ENCODE peak calls at places on chromosomes 16 and 17, in eight cellular contexts. N, Z, G, F, H, S, X and T are unnamed samples.
A peak's percentile ranks its signal among the peaks of the same experiment; 100 is the strongest.

GRCh38 chr16:69481901-69482341 is 57.5 kb downstream of the CYB5B start:
- DNase-seq in N (peak; percentile 82), Z (peak; percentile 68), G (no peak), F (peak; percentile 47), H (peak; percentile 87), S (no peak), X (peak; percentile 93), T (no peak)

GRCh38 chr17:3004925-3005324 is 58.5 kb downstream of the OR1D5 start:
- DNase-seq in N (peak; percentile 53), Z (no peak), G (no peak), F (no peak), H (peak; percentile 63), S (no peak), X (no peak), T (no peak)

GRCh38 chr16:55495616-55496289 is 13.1 kb upstream of the LPCAT2 start:
- DNase-seq in N (peak; percentile 64), Z (peak; percentile 77), G (no peak), F (peak; percentile 43), H (no peak), S (no peak), X (no peak), T (no peak)

GRCh38 chr17:76682306-76682705 is 28.5 kb downstream of the MXRA7 start:
- DNase-seq in N (no peak), Z (no peak), G (no peak), F (no peak), H (no peak), S (no peak), X (no peak), T (no peak)

GRCh38 chr17:28575126-28575795 is 1.4 kb downstream of the ALDOC start:
- DNase-seq in N (no peak), Z (no peak), G (no peak), F (peak; percentile 15), H (no peak), S (no peak), X (no peak), T (no peak)

GRCh38 chr16:77732241-77732946 is 10.1 kb downstream of the NUDT7 start:
- DNase-seq in N (no peak), Z (peak; percentile 55), G (no peak), F (no peak), H (no peak), S (no peak), X (no peak), T (no peak)

GRCh38 chr17:11944587-11944986 is 52.7 kb downstream of the ZNF18 start:
- DNase-seq in N (no peak), Z (peak; percentile 84), G (no peak), F (no peak), H (no peak), S (no peak), X (no peak), T (no peak)

GRCh38 chr16:721765-722481 is 977 bp downstream of the ANTKMT start:
- DNase-seq in N (no peak), Z (no peak), G (no peak), F (no peak), H (no peak), S (no peak), X (no peak), T (no peak)

GRCh38 chr16:55933038-55933437 is 57.9 kb upstream of the CES5A start:
- DNase-seq in N (no peak), Z (no peak), G (no peak), F (no peak), H (no peak), S (no peak), X (no peak), T (no peak)

GRCh38 chr16:24536671-24537070 is 2.7 kb upstream of the RBBP6 start:
- DNase-seq in N (no peak), Z (no peak), G (no peak), F (no peak), H (no peak), S (no peak), X (no peak), T (no peak)

DNA sequence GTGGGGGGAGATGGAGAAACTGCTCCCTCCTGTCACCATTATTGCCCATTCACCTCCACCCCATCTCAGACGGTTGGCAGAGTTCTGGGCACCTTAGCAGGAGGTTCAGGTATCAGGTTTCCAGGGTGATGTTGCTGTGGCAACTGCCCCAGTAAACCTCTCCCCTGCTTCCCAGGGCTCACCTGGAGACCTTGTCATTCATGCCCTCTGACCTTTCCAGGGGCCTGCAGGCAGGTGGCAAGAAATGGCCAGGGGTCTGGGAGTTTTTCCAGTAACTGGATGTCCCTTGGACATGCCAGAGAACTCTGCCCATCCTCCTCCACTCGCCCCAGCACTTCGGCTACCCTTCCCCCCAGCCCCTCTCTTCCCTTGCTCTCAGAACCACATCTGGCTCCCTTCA is 8.4 kb downstream of the MLLT6 start:
- DNase-seq in N (no peak), Z (no peak), G (no peak), F (peak; percentile 47), H (no peak), S (no peak), X (no peak), T (no peak)
- H3K36me3 ChIP-seq in N (peaks cover 20% of the 10 kb centered on the region), Z (no peaks in the 10 kb centered on the region), G (no peaks in the 10 kb centered on the region), F (no peaks in the 10 kb centered on the region), H (peaks cover 93% of the 10 kb centered on the region), S (peaks cover 17% of the 10 kb centered on the region), X (peaks cover 66% of the 10 kb centered on the region), T (peaks cover 38% of the 10 kb centered on the region)

GRCh38 chr17:74803971-74804370 is 27.8 kb upstream of the NAT9 start:
- DNase-seq in N (no peak), Z (no peak), G (no peak), F (no peak), H (no peak), S (no peak), X (no peak), T (no peak)
- H3K36me3 ChIP-seq in N (no peaks in the 10 kb centered on the region), Z (no peaks in the 10 kb centered on the region), G (no peaks in the 10 kb centered on the region), F (no peaks in the 10 kb centered on the region), H (peaks cover 72% of the 10 kb centered on the region), S (peaks cover 82% of the 10 kb centered on the region), X (peaks cover 5% of the 10 kb centered on the region), T (no peaks in the 10 kb centered on the region)

GRCh38 chr16:27486344-27486743 is 63.4 kb downstream of the GTF3C1 start:
- DNase-seq in N (no peak), Z (no peak), G (no peak), F (no peak), H (no peak), S (no peak), X (no peak), T (no peak)

GRCh38 chr16:27489421-27489820 is 60.3 kb downstream of the GTF3C1 start:
- DNase-seq in N (no peak), Z (no peak), G (no peak), F (no peak), H (no peak), S (no peak), X (no peak), T (no peak)

GRCh38 chr16:27485126-27485525 is 64.6 kb downstream of the GTF3C1 start:
- DNase-seq in N (no peak), Z (no peak), G (no peak), F (no peak), H (no peak), S (no peak), X (no peak), T (no peak)

GRCh38 chr16:27485811-27486210 is 63.9 kb downstream of the GTF3C1 start:
- DNase-seq in N (no peak), Z (no peak), G (no peak), F (no peak), H (no peak), S (no peak), X (no peak), T (no peak)

GRCh38 chr16:27486760-27487159 is 63.0 kb downstream of the GTF3C1 start:
- DNase-seq in N (no peak), Z (no peak), G (no peak), F (no peak), H (no peak), S (no peak), X (no peak), T (no peak)
- H3K36me3 ChIP-seq in N (peaks cover 67% of the 10 kb centered on the region), Z (peaks cover 38% of the 10 kb centered on the region), G (peaks cover 3% of the 10 kb centered on the region), F (peaks cover 30% of the 10 kb centered on the region), H (peaks cover 100% of the 10 kb centered on the region), S (peaks cover 99% of the 10 kb centered on the region), X (peaks cover 88% of the 10 kb centered on the region), T (peaks cover 8% of the 10 kb centered on the region)

GRCh38 chr17:63830278-63830677 is 2.8 kb upstream of the FTSJ3 start:
- DNase-seq in N (no peak), Z (no peak), G (no peak), F (no peak), H (no peak), S (no peak), X (no peak), T (no peak)
- H3K36me3 ChIP-seq in N (peaks cover 28% of the 10 kb centered on the region), Z (peaks cover 39% of the 10 kb centered on the region), G (peaks cover 7% of the 10 kb centered on the region), F (peaks cover 50% of the 10 kb centered on the region), H (peaks cover 73% of the 10 kb centered on the region), S (peaks cover 84% of the 10 kb centered on the region), X (peaks cover 63% of the 10 kb centered on the region), T (peaks cover 18% of the 10 kb centered on the region)

GRCh38 chr17:59698143-59698542 is 9.1 kb downstream of the PTRH2 start:
- DNase-seq in N (no peak), Z (no peak), G (no peak), F (no peak), H (no peak), S (no peak), X (no peak), T (no peak)
- H3K36me3 ChIP-seq in N (peaks cover 31% of the 10 kb centered on the region), Z (peaks cover 46% of the 10 kb centered on the region), G (peaks cover 31% of the 10 kb centered on the region), F (peaks cover 34% of the 10 kb centered on the region), H (peaks cover 73% of the 10 kb centered on the region), S (peaks cover 94% of the 10 kb centered on the region), X (peaks cover 45% of the 10 kb centered on the region), T (peaks cover 8% of the 10 kb centered on the region)

GRCh38 chr17:40025991-40026815 is 11.0 kb downstream of the CSF3 start:
- DNase-seq in N (no peak), Z (peak; percentile 90), G (no peak), F (no peak), H (no peak), S (no peak), X (no peak), T (peak; percentile 59)

GRCh38 chr17:40023590-40024292 is 8.5 kb downstream of the CSF3 start:
- DNase-seq in N (peak; percentile 81), Z (no peak), G (no peak), F (no peak), H (peak; percentile 83), S (no peak), X (no peak), T (no peak)

GRCh38 chr17:40022961-40023541 is 7.8 kb downstream of the CSF3 start:
- DNase-seq in N (no peak), Z (no peak), G (no peak), F (no peak), H (peak; percentile 79), S (no peak), X (no peak), T (no peak)

GRCh38 chr17:40025559-40025958 is 10.3 kb downstream of the CSF3 start:
- DNase-seq in N (no peak), Z (no peak), G (no peak), F (no peak), H (no peak), S (no peak), X (no peak), T (no peak)

DNA sequence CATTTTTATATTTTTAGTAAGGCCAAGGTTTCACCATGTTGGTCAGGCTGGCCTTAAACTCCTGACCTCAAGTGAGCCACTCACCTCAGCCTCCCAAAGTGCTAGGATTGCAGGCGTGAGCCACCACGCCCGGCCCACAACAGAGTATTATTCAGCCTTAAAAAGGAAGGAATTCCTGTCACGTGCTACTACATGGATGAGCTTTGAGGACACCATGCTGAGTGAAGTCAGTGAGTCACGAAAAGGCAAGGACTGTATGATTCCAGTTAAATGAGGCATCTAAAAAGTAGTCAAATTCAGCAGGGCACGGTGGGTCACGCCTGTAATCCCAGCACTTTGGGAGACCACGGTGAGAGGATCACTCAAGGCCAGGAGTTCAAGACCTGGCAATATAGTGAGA is 9.7 kb downstream of the CSF3 start:
- DNase-seq in N (no peak), Z (peak; percentile 27), G (no peak), F (no peak), H (no peak), S (no peak), X (no peak), T (no peak)
- H3K36me3 ChIP-seq in N (peaks cover 12% of the 10 kb centered on the region), Z (peaks cover 7% of the 10 kb centered on the region), G (no peaks in the 10 kb centered on the region), F (peaks cover 12% of the 10 kb centered on the region), H (peaks cover 77% of the 10 kb centered on the region), S (peaks cover 84% of the 10 kb centered on the region), X (peaks cover 56% of the 10 kb centered on the region), T (peaks cover 74% of the 10 kb centered on the region)

GRCh38 chr17:1119924-1120323 is 59.9 kb downstream of the ABR start:
- DNase-seq in N (no peak), Z (no peak), G (peak; percentile 77), F (no peak), H (no peak), S (no peak), X (no peak), T (no peak)
- H3K36me3 ChIP-seq in N (no peaks in the 10 kb centered on the region), Z (no peaks in the 10 kb centered on the region), G (no peaks in the 10 kb centered on the region), F (no peaks in the 10 kb centered on the region), H (peaks cover 10% of the 10 kb centered on the region), S (no peaks in the 10 kb centered on the region), X (no peaks in the 10 kb centered on the region), T (no peaks in the 10 kb centered on the region)